ENCODE peak calls at places on chromosome 14, in five cellular contexts. One of them, this sample, is unnamed.

GRCh38 chr14:103284574-103285467 is 49.2 kb upstream of the EIF5 start:
- DNase-seq in breast epithelium: no peak
- DNase-seq in PC-3: peak
- DNase-seq in Panc1: no peak
- DNase-seq in GM12865: peak
- DNase-seq in this sample: no peak

GRCh38 chr14:82447586-82447985 is 913.9 kb upstream of the SEL1L start:
- DNase-seq in breast epithelium: no peak
- DNase-seq in PC-3: no peak
- DNase-seq in Panc1: no peak
- DNase-seq in GM12865: no peak
- DNase-seq in this sample: no peak

GRCh38 chr14:74637184-74637562 is 25.1 kb upstream of the LTBP2 start:
- DNase-seq in breast epithelium: no peak
- DNase-seq in PC-3: no peak
- DNase-seq in Panc1: no peak
- DNase-seq in GM12865: no peak
- DNase-seq in this sample: no peak

GRCh38 chr14:31457665-31458659 is 656 bp upstream of the DTD2 start:
- DNase-seq in breast epithelium: no peak
- DNase-seq in PC-3: no peak
- DNase-seq in Panc1: no peak
- DNase-seq in GM12865: no peak
- DNase-seq in this sample: no peak

GRCh38 chr14:54653764-54654469 is 87.0 kb downstream of the SAMD4A start:
- DNase-seq in breast epithelium: no peak
- DNase-seq in PC-3: peak
- DNase-seq in Panc1: no peak
- DNase-seq in GM12865: no peak
- DNase-seq in this sample: no peak

GRCh38 chr14:62329427-62329826 is 567.2 kb downstream of the SNAPC1 start:
- DNase-seq in breast epithelium: no peak
- DNase-seq in PC-3: no peak
- DNase-seq in Panc1: no peak
- DNase-seq in GM12865: no peak
- DNase-seq in this sample: no peak

GRCh38 chr14:103329421-103330347 is 4.4 kb upstream of the EIF5 start:
- DNase-seq in breast epithelium: no peak
- DNase-seq in PC-3: no peak
- DNase-seq in Panc1: no peak
- DNase-seq in GM12865: no peak
- DNase-seq in this sample: no peak

GRCh38 chr14:63459738-63460137 is 83.4 kb downstream of the PPP2R5E start:
- DNase-seq in breast epithelium: no peak
- DNase-seq in PC-3: no peak
- DNase-seq in Panc1: no peak
- DNase-seq in GM12865: no peak
- DNase-seq in this sample: no peak

GRCh38 chr14:64879635-64880381 is at the start of gene SPTB:
- DNase-seq in breast epithelium: peak
- DNase-seq in PC-3: peak
- DNase-seq in Panc1: no peak
- DNase-seq in GM12865: peak
- DNase-seq in this sample: peak

GRCh38 chr14:67004521-67004920 is 184.7 kb upstream of the GARIN2 start:
- DNase-seq in breast epithelium: no peak
- DNase-seq in PC-3: no peak
- DNase-seq in Panc1: no peak
- DNase-seq in GM12865: no peak
- DNase-seq in this sample: no peak

GRCh38 chr14:24863933-24864708 is 185.8 kb downstream of the STXBP6 start:
- DNase-seq in breast epithelium: no peak
- DNase-seq in PC-3: no peak
- DNase-seq in Panc1: no peak
- DNase-seq in GM12865: no peak
- DNase-seq in this sample: no peak

GRCh38 chr14:100304825-100305445 is 1.3 kb downstream of the SLC25A29 start:
- DNase-seq in breast epithelium: no peak
- DNase-seq in PC-3: peak
- DNase-seq in Panc1: no peak
- DNase-seq in GM12865: no peak
- DNase-seq in this sample: peak

GRCh38 chr14:88326352-88327103 is 3.5 kb upstream of the KCNK10 start:
- DNase-seq in breast epithelium: no peak
- DNase-seq in PC-3: no peak
- DNase-seq in Panc1: no peak
- DNase-seq in GM12865: no peak
- DNase-seq in this sample: no peak

GRCh38 chr14:35534130-35534883 is at the start of gene INSM2:
- DNase-seq in breast epithelium: no peak
- DNase-seq in PC-3: no peak
- DNase-seq in Panc1: no peak
- DNase-seq in GM12865: peak
- DNase-seq in this sample: peak

GRCh38 chr14:21771671-21772070 is 98.1 kb upstream of the OR4E1 start:
- DNase-seq in breast epithelium: no peak
- DNase-seq in PC-3: peak
- DNase-seq in Panc1: no peak
- DNase-seq in GM12865: no peak
- DNase-seq in this sample: no peak

GRCh38 chr14:62420853-62421252 is 624.4 kb downstream of the KCNH5 start:
- DNase-seq in breast epithelium: no peak
- DNase-seq in PC-3: no peak
- DNase-seq in Panc1: no peak
- DNase-seq in GM12865: no peak
- DNase-seq in this sample: no peak

GRCh38 chr14:100471451-100472093 is 115.6 kb downstream of the BEGAIN start:
- DNase-seq in breast epithelium: no peak
- DNase-seq in PC-3: peak
- DNase-seq in Panc1: no peak
- DNase-seq in GM12865: no peak
- DNase-seq in this sample: no peak

GRCh38 chr14:48936352-48936751 is 649.8 kb downstream of the RPS29 start:
- DNase-seq in breast epithelium: no peak
- DNase-seq in PC-3: peak
- DNase-seq in Panc1: no peak
- DNase-seq in GM12865: no peak
- DNase-seq in this sample: no peak

GRCh38 chr14:99230271-99231141 is 41.5 kb downstream of the BCL11B start:
- DNase-seq in breast epithelium: no peak
- DNase-seq in PC-3: no peak
- DNase-seq in Panc1: no peak
- DNase-seq in GM12865: no peak
- DNase-seq in this sample: peak

GRCh38 chr14:22761734-22762133 is 4.8 kb upstream of the OXA1L start:
- DNase-seq in breast epithelium: no peak
- DNase-seq in PC-3: no peak
- DNase-seq in Panc1: no peak
- DNase-seq in GM12865: no peak
- DNase-seq in this sample: no peak

GRCh38 chr14:103483600-103483999 is 39.0 kb downstream of the CKB start:
- DNase-seq in breast epithelium: no peak
- DNase-seq in PC-3: peak
- DNase-seq in Panc1: peak
- DNase-seq in GM12865: no peak
- DNase-seq in this sample: no peak

GRCh38 chr14:81519200-81519998 is 14.3 kb downstream of the SEL1L start:
- DNase-seq in breast epithelium: no peak
- DNase-seq in PC-3: no peak
- DNase-seq in Panc1: no peak
- DNase-seq in GM12865: peak
- DNase-seq in this sample: no peak

GRCh38 chr14:75427482-75428229 is at the start of gene JDP2:
- DNase-seq in breast epithelium: peak
- DNase-seq in PC-3: peak
- DNase-seq in Panc1: no peak
- DNase-seq in GM12865: peak
- DNase-seq in this sample: peak

DNA sequence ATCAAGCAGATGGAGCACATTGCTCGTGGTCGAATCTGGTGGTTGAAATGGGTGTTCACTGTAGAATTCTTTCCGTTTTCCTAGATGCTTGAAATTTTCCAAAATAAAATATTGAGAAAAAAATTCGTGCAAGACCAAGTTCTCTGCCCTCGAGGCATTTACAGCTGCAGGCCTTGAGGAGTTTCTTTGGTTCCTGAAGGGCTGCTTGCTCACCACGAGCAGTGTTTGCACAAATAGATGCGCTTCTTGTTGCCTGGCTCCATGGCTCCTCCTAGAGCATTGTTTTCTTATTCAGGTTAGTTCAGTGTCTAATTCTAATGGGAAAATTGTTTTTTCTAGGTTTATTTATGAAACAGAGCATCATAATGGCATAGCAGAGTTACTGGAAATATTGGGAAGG is 74.5 kb upstream of the DYNC1H1 start:
- DNase-seq in breast epithelium: no peak
- DNase-seq in PC-3: peak
- DNase-seq in Panc1: no peak
- DNase-seq in GM12865: peak
- DNase-seq in this sample: no peak
- TF ChIP-seq CTCF in breast epithelium: no peak
- TF ChIP-seq CTCF in PC-3: peak
- TF ChIP-seq CTCF in Panc1: no peak
- TF ChIP-seq CTCF in GM12865: no peak
- TF ChIP-seq CTCF in this sample: no peak

GRCh38 chr14:45610303-45610702 is 357.3 kb upstream of the MIS18BP1 start:
- DNase-seq in breast epithelium: no peak
- DNase-seq in PC-3: peak
- DNase-seq in Panc1: no peak
- DNase-seq in GM12865: peak
- DNase-seq in this sample: no peak
- TF ChIP-seq CTCF in breast epithelium: peak
- TF ChIP-seq CTCF in PC-3: peak
- TF ChIP-seq CTCF in Panc1: peak
- TF ChIP-seq CTCF in GM12865: no peak
- TF ChIP-seq CTCF in this sample: no peak

GRCh38 chr14:85583311-85583710 is 53.4 kb downstream of the FLRT2 start:
- DNase-seq in breast epithelium: no peak
- DNase-seq in PC-3: no peak
- DNase-seq in Panc1: no peak
- DNase-seq in GM12865: no peak
- DNase-seq in this sample: no peak
- TF ChIP-seq CTCF in breast epithelium: no peak
- TF ChIP-seq CTCF in PC-3: no peak
- TF ChIP-seq CTCF in Panc1: no peak
- TF ChIP-seq CTCF in GM12865: no peak
- TF ChIP-seq CTCF in this sample: no peak

GRCh38 chr14:77157716-77158115 is 16.1 kb upstream of the ZDHHC22 start:
- DNase-seq in breast epithelium: no peak
- DNase-seq in PC-3: no peak
- DNase-seq in Panc1: no peak
- DNase-seq in GM12865: no peak
- DNase-seq in this sample: no peak

GRCh38 chr14:77161011-77161410 is 19.4 kb upstream of the ZDHHC22 start:
- DNase-seq in breast epithelium: no peak
- DNase-seq in PC-3: no peak
- DNase-seq in Panc1: no peak
- DNase-seq in GM12865: no peak
- DNase-seq in this sample: no peak

GRCh38 chr14:77154421-77154820 is 12.8 kb upstream of the ZDHHC22 start:
- DNase-seq in breast epithelium: no peak
- DNase-seq in PC-3: no peak
- DNase-seq in Panc1: no peak
- DNase-seq in GM12865: no peak
- DNase-seq in this sample: no peak

GRCh38 chr14:77155083-77155482 is 13.5 kb upstream of the ZDHHC22 start:
- DNase-seq in breast epithelium: no peak
- DNase-seq in PC-3: no peak
- DNase-seq in Panc1: no peak
- DNase-seq in GM12865: no peak
- DNase-seq in this sample: no peak

DNA sequence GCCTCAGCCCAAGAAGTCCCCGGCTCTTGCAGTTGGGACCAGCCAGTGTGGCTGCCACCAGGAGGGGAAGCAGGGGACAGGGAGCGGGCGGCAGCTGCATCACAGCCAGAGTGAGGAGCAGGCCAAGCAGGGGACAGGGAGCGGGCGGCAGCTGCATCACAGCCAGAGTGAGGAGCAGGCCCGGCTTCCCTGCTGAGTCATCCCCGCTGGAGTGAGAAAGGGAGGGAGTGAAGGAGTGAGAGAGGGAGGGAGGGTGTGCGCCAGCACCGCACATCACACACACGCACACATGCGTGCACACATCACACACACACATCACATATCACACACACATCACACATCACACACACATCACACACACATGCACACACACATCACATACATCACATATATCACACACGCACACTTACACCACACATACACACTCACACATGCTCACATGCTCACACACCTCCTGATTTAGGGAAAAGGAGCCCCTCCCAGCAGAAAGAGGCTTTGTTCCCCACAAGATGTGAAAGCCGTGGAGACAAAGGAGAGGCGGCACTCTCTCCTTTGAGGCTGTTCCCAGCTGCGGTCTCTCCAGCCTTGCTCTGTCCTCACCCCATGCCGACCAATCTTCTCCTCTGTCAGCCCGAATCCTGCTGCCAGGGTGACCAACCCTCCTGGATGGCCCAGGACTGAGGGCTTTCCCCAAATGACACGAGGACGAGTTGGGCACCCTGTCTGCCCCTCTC is 16.8 kb upstream of the ZDHHC22 start:
- DNase-seq in breast epithelium: no peak
- DNase-seq in PC-3: peak
- DNase-seq in Panc1: no peak
- DNase-seq in GM12865: no peak
- DNase-seq in this sample: no peak
- TF ChIP-seq CTCF in breast epithelium: no peak
- TF ChIP-seq CTCF in PC-3: no peak
- TF ChIP-seq CTCF in Panc1: no peak
- TF ChIP-seq CTCF in GM12865: no peak
- TF ChIP-seq CTCF in this sample: no peak

GRCh38 chr14:58167057-58167456 is 15.0 kb upstream of the ARMH4 start:
- DNase-seq in breast epithelium: no peak
- DNase-seq in PC-3: no peak
- DNase-seq in Panc1: no peak
- DNase-seq in GM12865: no peak
- DNase-seq in this sample: no peak
- TF ChIP-seq CTCF in breast epithelium: no peak
- TF ChIP-seq CTCF in PC-3: no peak
- TF ChIP-seq CTCF in Panc1: no peak
- TF ChIP-seq CTCF in GM12865: no peak
- TF ChIP-seq CTCF in this sample: no peak

This sample was measured in activated CD8-positive, alpha-beta T cell treated with anti-CD3 and anti-CD28 coated beads for 36 hours.